ENCODE peak calls at places on chromosomes 5 and 9, in ten cellular contexts. One of them, this sample, is unnamed.

GRCh38 chr5:61964199-61964598 is 341.8 kb upstream of the KIF2A start:
- DNase-seq in brain microvascular endothelial cell: peak; percentile 12
- DNase-seq in GM06990: no peak
- DNase-seq in astrocyte: peak; percentile 82
- DNase-seq in IMR-90: peak; percentile 15
- DNase-seq in cardiac muscle cell: no peak
- DNase-seq in breast epithelium: no peak
- DNase-seq in mesendoderm: no peak
- DNase-seq in bronchial epithelial cell: peak; percentile 61
- DNase-seq in ovary: no peak
- DNase-seq in this sample: peak; percentile 41

GRCh38 chr9:137721479-137721878 is 102.7 kb downstream of the EHMT1 start:
- DNase-seq in brain microvascular endothelial cell: no peak
- DNase-seq in GM06990: no peak
- DNase-seq in astrocyte: no peak
- DNase-seq in IMR-90: no peak
- DNase-seq in cardiac muscle cell: no peak
- DNase-seq in breast epithelium: no peak
- DNase-seq in mesendoderm: no peak
- DNase-seq in bronchial epithelial cell: no peak
- DNase-seq in ovary: no peak
- DNase-seq in this sample: no peak

GRCh38 chr5:109767997-109768396 is 78.3 kb downstream of the MAN2A1 start:
- DNase-seq in brain microvascular endothelial cell: no peak
- DNase-seq in GM06990: no peak
- DNase-seq in astrocyte: no peak
- DNase-seq in IMR-90: no peak
- DNase-seq in cardiac muscle cell: no peak
- DNase-seq in breast epithelium: no peak
- DNase-seq in mesendoderm: no peak
- DNase-seq in bronchial epithelial cell: no peak
- DNase-seq in ovary: no peak
- DNase-seq in this sample: no peak

GRCh38 chr5:77355751-77356150 is 136.4 kb downstream of the WDR41 start:
- DNase-seq in brain microvascular endothelial cell: no peak
- DNase-seq in GM06990: no peak
- DNase-seq in astrocyte: no peak
- DNase-seq in IMR-90: no peak
- DNase-seq in cardiac muscle cell: no peak
- DNase-seq in breast epithelium: no peak
- DNase-seq in mesendoderm: no peak
- DNase-seq in bronchial epithelial cell: no peak
- DNase-seq in ovary: no peak
- DNase-seq in this sample: no peak

GRCh38 chr5:141874262-141874964 is 3.8 kb downstream of the PCDH1 start:
- DNase-seq in brain microvascular endothelial cell: no peak
- DNase-seq in GM06990: no peak
- DNase-seq in astrocyte: no peak
- DNase-seq in IMR-90: no peak
- DNase-seq in cardiac muscle cell: no peak
- DNase-seq in breast epithelium: peak; percentile 85
- DNase-seq in mesendoderm: no peak
- DNase-seq in bronchial epithelial cell: no peak
- DNase-seq in ovary: no peak
- DNase-seq in this sample: no peak

GRCh38 chr5:102678267-102679058 is 76.6 kb upstream of the PAM start:
- DNase-seq in brain microvascular endothelial cell: peak; percentile 12
- DNase-seq in GM06990: no peak
- DNase-seq in astrocyte: peak; percentile 81
- DNase-seq in IMR-90: peak; percentile 60
- DNase-seq in cardiac muscle cell: no peak
- DNase-seq in breast epithelium: no peak
- DNase-seq in mesendoderm: no peak
- DNase-seq in bronchial epithelial cell: peak; percentile 46
- DNase-seq in ovary: no peak
- DNase-seq in this sample: peak; percentile 31

GRCh38 chr5:32683125-32683524 is 28.0 kb upstream of the NPR3 start:
- DNase-seq in brain microvascular endothelial cell: no peak
- DNase-seq in GM06990: no peak
- DNase-seq in astrocyte: no peak
- DNase-seq in IMR-90: no peak
- DNase-seq in cardiac muscle cell: no peak
- DNase-seq in breast epithelium: no peak
- DNase-seq in mesendoderm: no peak
- DNase-seq in bronchial epithelial cell: no peak
- DNase-seq in ovary: no peak
- DNase-seq in this sample: peak; percentile 43

GRCh38 chr5:72178910-72179815 is 71.9 kb downstream of the MAP1B start:
- DNase-seq in brain microvascular endothelial cell: peak; percentile 89
- DNase-seq in GM06990: no peak
- DNase-seq in astrocyte: peak; percentile 90
- DNase-seq in IMR-90: peak; percentile 91
- DNase-seq in cardiac muscle cell: no peak
- DNase-seq in breast epithelium: peak; percentile 70
- DNase-seq in mesendoderm: peak; percentile 14
- DNase-seq in bronchial epithelial cell: peak; percentile 61
- DNase-seq in ovary: peak; percentile 79
- DNase-seq in this sample: peak; percentile 97

GRCh38 chr5:34957299-34957698 is 27.9 kb downstream of the DNAJC21 start:
- DNase-seq in brain microvascular endothelial cell: no peak
- DNase-seq in GM06990: no peak
- DNase-seq in astrocyte: no peak
- DNase-seq in IMR-90: peak; percentile 31
- DNase-seq in cardiac muscle cell: no peak
- DNase-seq in breast epithelium: no peak
- DNase-seq in mesendoderm: no peak
- DNase-seq in bronchial epithelial cell: no peak
- DNase-seq in ovary: no peak
- DNase-seq in this sample: no peak

GRCh38 chr9:98121096-98121495 is 2.1 kb upstream of the TRIM14 start:
- DNase-seq in brain microvascular endothelial cell: no peak
- DNase-seq in GM06990: no peak
- DNase-seq in astrocyte: no peak
- DNase-seq in IMR-90: no peak
- DNase-seq in cardiac muscle cell: no peak
- DNase-seq in breast epithelium: no peak
- DNase-seq in mesendoderm: no peak
- DNase-seq in bronchial epithelial cell: peak; percentile 58
- DNase-seq in ovary: no peak
- DNase-seq in this sample: no peak

GRCh38 chr9:73853547-73853946 is 643.6 kb upstream of the RORB start:
- DNase-seq in brain microvascular endothelial cell: no peak
- DNase-seq in GM06990: no peak
- DNase-seq in astrocyte: no peak
- DNase-seq in IMR-90: no peak
- DNase-seq in cardiac muscle cell: no peak
- DNase-seq in breast epithelium: no peak
- DNase-seq in mesendoderm: no peak
- DNase-seq in bronchial epithelial cell: no peak
- DNase-seq in ovary: no peak
- DNase-seq in this sample: no peak

DNA sequence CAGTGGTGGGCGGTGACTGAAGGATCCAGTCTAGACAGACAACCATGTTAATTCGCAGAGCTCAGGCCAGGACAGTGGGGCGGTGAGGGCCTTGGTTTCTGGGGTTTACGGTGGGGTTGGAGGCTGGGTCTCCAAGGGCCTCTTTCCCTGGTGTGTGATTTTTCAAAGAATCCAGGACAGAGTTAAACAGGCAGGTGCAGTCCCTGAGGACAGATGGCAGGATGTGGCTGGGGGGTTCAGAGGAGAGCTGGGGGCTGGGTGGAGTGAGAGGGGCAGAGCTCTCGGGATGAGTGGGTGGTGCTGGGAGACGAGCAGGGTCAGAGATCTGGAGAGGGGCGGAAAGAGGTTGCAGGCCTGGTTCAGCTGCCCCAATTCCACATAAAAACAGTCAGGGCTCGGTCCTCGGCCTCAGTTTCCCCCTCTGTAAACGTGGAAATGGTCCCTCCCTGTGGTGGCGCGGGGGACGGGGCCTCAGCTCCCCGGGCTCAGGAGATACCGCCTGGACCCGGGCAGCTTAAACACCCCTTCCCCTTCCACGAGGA is 145.9 kb downstream of the GAPVD1 start:
- DNase-seq in brain microvascular endothelial cell: no peak
- DNase-seq in GM06990: no peak
- DNase-seq in astrocyte: no peak
- DNase-seq in IMR-90: no peak
- DNase-seq in cardiac muscle cell: no peak
- DNase-seq in breast epithelium: no peak
- DNase-seq in mesendoderm: no peak
- DNase-seq in bronchial epithelial cell: no peak
- DNase-seq in ovary: no peak
- DNase-seq in this sample: no peak
- H3K4me3 ChIP-seq in brain microvascular endothelial cell: peak overlapping the region; percentile 60
- H3K4me3 ChIP-seq in GM06990: peak overlapping the region; percentile 65
- H3K4me3 ChIP-seq in astrocyte: peak overlapping the region; percentile 61
- H3K4me3 ChIP-seq in IMR-90: peak overlapping the region; percentile 82
- H3K4me3 ChIP-seq in cardiac muscle cell: peak overlapping the region; percentile 45
- H3K4me3 ChIP-seq in breast epithelium: peak overlapping the region; percentile 63
- H3K4me3 ChIP-seq in mesendoderm: no peak overlapping the region
- H3K4me3 ChIP-seq in bronchial epithelial cell: peak overlapping the region; percentile 49
- H3K4me3 ChIP-seq in ovary: peak overlapping the region; percentile 70
- H3K4me3 ChIP-seq in this sample: peak overlapping the region; percentile 57

GRCh38 chr9:134436356-134436717 is 110.1 kb downstream of the RXRA start:
- DNase-seq in brain microvascular endothelial cell: no peak
- DNase-seq in GM06990: no peak
- DNase-seq in astrocyte: no peak
- DNase-seq in IMR-90: no peak
- DNase-seq in cardiac muscle cell: no peak
- DNase-seq in breast epithelium: no peak
- DNase-seq in mesendoderm: no peak
- DNase-seq in bronchial epithelial cell: no peak
- DNase-seq in ovary: no peak
- DNase-seq in this sample: no peak

GRCh38 chr9:134433909-134434895 is 107.9 kb downstream of the RXRA start:
- DNase-seq in brain microvascular endothelial cell: no peak
- DNase-seq in GM06990: no peak
- DNase-seq in astrocyte: no peak
- DNase-seq in IMR-90: no peak
- DNase-seq in cardiac muscle cell: no peak
- DNase-seq in breast epithelium: no peak
- DNase-seq in mesendoderm: no peak
- DNase-seq in bronchial epithelial cell: no peak
- DNase-seq in ovary: no peak
- DNase-seq in this sample: no peak

GRCh38 chr9:134433101-134433500 is 106.8 kb downstream of the RXRA start:
- DNase-seq in brain microvascular endothelial cell: no peak
- DNase-seq in GM06990: no peak
- DNase-seq in astrocyte: no peak
- DNase-seq in IMR-90: peak; percentile 20
- DNase-seq in cardiac muscle cell: no peak
- DNase-seq in breast epithelium: no peak
- DNase-seq in mesendoderm: no peak
- DNase-seq in bronchial epithelial cell: peak; percentile 45
- DNase-seq in ovary: no peak
- DNase-seq in this sample: peak; percentile 74

GRCh38 chr9:134435527-134436355 is 109.5 kb downstream of the RXRA start:
- DNase-seq in brain microvascular endothelial cell: no peak
- DNase-seq in GM06990: no peak
- DNase-seq in astrocyte: no peak
- DNase-seq in IMR-90: no peak
- DNase-seq in cardiac muscle cell: no peak
- DNase-seq in breast epithelium: no peak
- DNase-seq in mesendoderm: no peak
- DNase-seq in bronchial epithelial cell: no peak
- DNase-seq in ovary: no peak
- DNase-seq in this sample: no peak

GRCh38 chr9:134434896-134435506 is 108.7 kb downstream of the RXRA start:
- DNase-seq in brain microvascular endothelial cell: peak; percentile 91
- DNase-seq in GM06990: no peak
- DNase-seq in astrocyte: peak; percentile 93
- DNase-seq in IMR-90: peak; percentile 97
- DNase-seq in cardiac muscle cell: peak; percentile 54
- DNase-seq in breast epithelium: peak; percentile 96
- DNase-seq in mesendoderm: no peak
- DNase-seq in bronchial epithelial cell: peak; percentile 72
- DNase-seq in ovary: peak; percentile 99
- DNase-seq in this sample: peak; percentile 92
- H3K36me3 ChIP-seq in brain microvascular endothelial cell: peaks cover 4% of the 10 kb centered on the region
- H3K36me3 ChIP-seq in GM06990: peaks cover 21% of the 10 kb centered on the region
- H3K36me3 ChIP-seq in astrocyte: no peaks in the 10 kb centered on the region
- H3K36me3 ChIP-seq in IMR-90: peaks cover 27% of the 10 kb centered on the region
- H3K36me3 ChIP-seq in cardiac muscle cell: peaks cover 6% of the 10 kb centered on the region
- H3K36me3 ChIP-seq in breast epithelium: no peaks in the 10 kb centered on the region
- H3K36me3 ChIP-seq in mesendoderm: no peaks in the 10 kb centered on the region
- H3K36me3 ChIP-seq in bronchial epithelial cell: peaks cover 24% of the 10 kb centered on the region
- H3K36me3 ChIP-seq in ovary: no peaks in the 10 kb centered on the region
- H3K36me3 ChIP-seq in this sample: peaks cover 29% of the 10 kb centered on the region

GRCh38 chr9:130193531-130194405 is 21.6 kb downstream of the NCS1 start:
- DNase-seq in brain microvascular endothelial cell: no peak
- DNase-seq in GM06990: no peak
- DNase-seq in astrocyte: no peak
- DNase-seq in IMR-90: no peak
- DNase-seq in cardiac muscle cell: no peak
- DNase-seq in breast epithelium: no peak
- DNase-seq in mesendoderm: no peak
- DNase-seq in bronchial epithelial cell: no peak
- DNase-seq in ovary: no peak
- DNase-seq in this sample: no peak
- H3K4me3 ChIP-seq in brain microvascular endothelial cell: no peak overlapping the region
- H3K4me3 ChIP-seq in GM06990: no peak overlapping the region
- H3K4me3 ChIP-seq in astrocyte: no peak overlapping the region
- H3K4me3 ChIP-seq in IMR-90: no peak overlapping the region
- H3K4me3 ChIP-seq in cardiac muscle cell: no peak overlapping the region
- H3K4me3 ChIP-seq in breast epithelium: no peak overlapping the region
- H3K4me3 ChIP-seq in mesendoderm: no peak overlapping the region
- H3K4me3 ChIP-seq in bronchial epithelial cell: no peak overlapping the region
- H3K4me3 ChIP-seq in ovary: peak overlapping the region; percentile 7
- H3K4me3 ChIP-seq in this sample: no peak overlapping the region

GRCh38 chr9:7135735-7136134 is 378.0 kb downstream of the KDM4C start:
- DNase-seq in brain microvascular endothelial cell: no peak
- DNase-seq in GM06990: no peak
- DNase-seq in astrocyte: no peak
- DNase-seq in IMR-90: no peak
- DNase-seq in cardiac muscle cell: no peak
- DNase-seq in breast epithelium: no peak
- DNase-seq in mesendoderm: no peak
- DNase-seq in bronchial epithelial cell: no peak
- DNase-seq in ovary: no peak
- DNase-seq in this sample: no peak

GRCh38 chr9:7132605-7133004 is 374.8 kb downstream of the KDM4C start:
- DNase-seq in brain microvascular endothelial cell: no peak
- DNase-seq in GM06990: no peak
- DNase-seq in astrocyte: no peak
- DNase-seq in IMR-90: no peak
- DNase-seq in cardiac muscle cell: no peak
- DNase-seq in breast epithelium: no peak
- DNase-seq in mesendoderm: no peak
- DNase-seq in bronchial epithelial cell: no peak
- DNase-seq in ovary: no peak
- DNase-seq in this sample: no peak

GRCh38 chr9:7129391-7129790 is 371.6 kb downstream of the KDM4C start:
- DNase-seq in brain microvascular endothelial cell: no peak
- DNase-seq in GM06990: no peak
- DNase-seq in astrocyte: no peak
- DNase-seq in IMR-90: no peak
- DNase-seq in cardiac muscle cell: no peak
- DNase-seq in breast epithelium: no peak
- DNase-seq in mesendoderm: peak; percentile 85
- DNase-seq in bronchial epithelial cell: peak; percentile 40
- DNase-seq in ovary: no peak
- DNase-seq in this sample: no peak

GRCh38 chr9:7125231-7125630 is 367.5 kb downstream of the KDM4C start:
- DNase-seq in brain microvascular endothelial cell: no peak
- DNase-seq in GM06990: no peak
- DNase-seq in astrocyte: no peak
- DNase-seq in IMR-90: no peak
- DNase-seq in cardiac muscle cell: no peak
- DNase-seq in breast epithelium: no peak
- DNase-seq in mesendoderm: no peak
- DNase-seq in bronchial epithelial cell: peak; percentile 65
- DNase-seq in ovary: no peak
- DNase-seq in this sample: no peak

GRCh38 chr9:7130421-7130820 is 372.6 kb downstream of the KDM4C start:
- DNase-seq in brain microvascular endothelial cell: no peak
- DNase-seq in GM06990: no peak
- DNase-seq in astrocyte: no peak
- DNase-seq in IMR-90: no peak
- DNase-seq in cardiac muscle cell: no peak
- DNase-seq in breast epithelium: no peak
- DNase-seq in mesendoderm: no peak
- DNase-seq in bronchial epithelial cell: no peak
- DNase-seq in ovary: no peak
- DNase-seq in this sample: no peak
- H3K36me3 ChIP-seq in brain microvascular endothelial cell: no peaks in the 10 kb centered on the region
- H3K36me3 ChIP-seq in GM06990: peaks cover 3% of the 10 kb centered on the region
- H3K36me3 ChIP-seq in astrocyte: no peaks in the 10 kb centered on the region
- H3K36me3 ChIP-seq in IMR-90: peaks cover 1% of the 10 kb centered on the region
- H3K36me3 ChIP-seq in cardiac muscle cell: no peaks in the 10 kb centered on the region
- H3K36me3 ChIP-seq in breast epithelium: no peaks in the 10 kb centered on the region
- H3K36me3 ChIP-seq in mesendoderm: no peaks in the 10 kb centered on the region
- H3K36me3 ChIP-seq in bronchial epithelial cell: peaks cover 3% of the 10 kb centered on the region
- H3K36me3 ChIP-seq in ovary: no peaks in the 10 kb centered on the region
- H3K36me3 ChIP-seq in this sample: no peaks in the 10 kb centered on the region